ENCODE peak calls at places on chromosomes 7 and 10, in ten cellular contexts. E is stimulated activated CD4-positive, alpha-beta T cell treated with anti-CD3 and anti-CD28 coated beads, Interleukin-4, amount 100 ng/mL, for 24 hours; B is T-cell; V is HEK293T; K is SJSA1; P is HT1080; A is effector memory CD8-positive, alpha-beta T cell; U is HCT116; F is CD8-positive, alpha-beta memory T cell; H is AG04450. Y is an unnamed sample.

GRCh38 chr10:110007171-110007700 is 548 bp upstream of the ADD3 start:
- DNase-seq in E (peak), B (no peak), V (peak), K (peak), P (peak), A (no peak), U (no peak), F (no peak), H (no peak), Y (peak)

GRCh38 chr7:1053816-1054370 is 9.5 kb downstream of the GPR146 start:
- DNase-seq in E (no peak), B (no peak), V (no peak), K (no peak), P (no peak), A (no peak), U (no peak), F (no peak), H (no peak), Y (no peak)

GRCh38 chr7:108684629-108685028 is 115.0 kb downstream of the DNAJB9 start:
- DNase-seq in E (no peak), B (no peak), V (no peak), K (peak), P (peak), A (no peak), U (peak), F (no peak), H (no peak), Y (no peak)

GRCh38 chr10:14415676-14416307 is 85.1 kb upstream of the FRMD4A start:
- DNase-seq in E (no peak), B (no peak), V (no peak), K (no peak), P (no peak), A (no peak), U (no peak), F (no peak), H (no peak), Y (no peak)

GRCh38 chr7:143271240-143271639 is 8.0 kb downstream of the GSTK1 start:
- DNase-seq in E (no peak), B (no peak), V (no peak), K (no peak), P (no peak), A (no peak), U (no peak), F (no peak), H (no peak), Y (no peak)

GRCh38 chr10:71611709-71612422 is 107.7 kb downstream of the C10orf105 start:
- DNase-seq in E (no peak), B (no peak), V (no peak), K (no peak), P (no peak), A (no peak), U (no peak), F (no peak), H (no peak), Y (no peak)

GRCh38 chr7:38229386-38229785 is 44.0 kb downstream of the TARP start:
- DNase-seq in E (no peak), B (no peak), V (no peak), K (peak), P (peak), A (no peak), U (no peak), F (no peak), H (no peak), Y (no peak)

GRCh38 chr10:61896854-61897661 is 4.4 kb upstream of the ARID5B start:
- DNase-seq in E (peak), B (peak), V (peak), K (peak), P (peak), A (peak), U (peak), F (peak), H (no peak), Y (peak)

GRCh38 chr10:62224606-62225005 is 44.0 kb downstream of the RTKN2 start:
- DNase-seq in E (no peak), B (no peak), V (no peak), K (peak), P (peak), A (no peak), U (no peak), F (no peak), H (no peak), Y (no peak)

GRCh38 chr7:7522421-7522820 is 13.3 kb downstream of the COL28A1 start:
- DNase-seq in E (no peak), B (no peak), V (no peak), K (no peak), P (no peak), A (no peak), U (no peak), F (no peak), H (no peak), Y (no peak)

GRCh38 chr10:78623577-78624215 is 445.1 kb upstream of the ZMIZ1 start:
- DNase-seq in E (no peak), B (no peak), V (no peak), K (peak), P (peak), A (no peak), U (peak), F (no peak), H (no peak), Y (no peak)

GRCh38 chr10:71038234-71038633 is 149.9 kb upstream of the PCBD1 start:
- DNase-seq in E (no peak), B (no peak), V (no peak), K (no peak), P (no peak), A (no peak), U (no peak), F (no peak), H (no peak), Y (no peak)

GRCh38 chr10:132588301-132589013 is 50.9 kb downstream of the INPP5A start:
- DNase-seq in E (peak), B (no peak), V (no peak), K (no peak), P (no peak), A (no peak), U (no peak), F (no peak), H (no peak), Y (peak)

GRCh38 chr7:151311294-151311864 is 30.2 kb upstream of the NUB1 start:
- DNase-seq in E (peak), B (no peak), V (peak), K (no peak), P (peak), A (no peak), U (no peak), F (no peak), H (no peak), Y (peak)

GRCh38 chr7:147911224-147911623 is 679.3 kb upstream of the C7orf33 start:
- DNase-seq in E (no peak), B (no peak), V (no peak), K (no peak), P (no peak), A (no peak), U (no peak), F (no peak), H (no peak), Y (no peak)

GRCh38 chr7:42237891-42238531 is 1.0 kb upstream of the GLI3 start:
- DNase-seq in E (no peak), B (no peak), V (peak), K (peak), P (peak), A (no peak), U (no peak), F (no peak), H (no peak), Y (peak)

GRCh38 chr7:149778696-149779501 is 5.5 kb upstream of the ZNF467 start:
- DNase-seq in E (no peak), B (no peak), V (no peak), K (no peak), P (no peak), A (no peak), U (no peak), F (no peak), H (no peak), Y (no peak)

GRCh38 chr10:10516731-10517130 is 500.9 kb upstream of the CELF2 start:
- DNase-seq in E (no peak), B (no peak), V (no peak), K (no peak), P (no peak), A (no peak), U (no peak), F (no peak), H (no peak), Y (no peak)

GRCh38 chr7:37081436-37081835 is 357.1 kb upstream of the AOAH start:
- DNase-seq in E (peak), B (peak), V (no peak), K (no peak), P (no peak), A (no peak), U (no peak), F (no peak), H (no peak), Y (peak)

GRCh38 chr10:43202224-43202656 is 64.0 kb downstream of the CSGALNACT2 start:
- DNase-seq in E (peak), B (peak), V (no peak), K (no peak), P (no peak), A (peak), U (peak), F (peak), H (no peak), Y (peak)

GRCh38 chr10:84296071-84296981 is 32.1 kb upstream of the CCSER2 start:
- DNase-seq in E (no peak), B (no peak), V (no peak), K (peak), P (peak), A (no peak), U (no peak), F (no peak), H (peak), Y (no peak)

GRCh38 chr10:100508691-100509150 is 10.9 kb downstream of the SEC31B start:
- DNase-seq in E (peak), B (peak), V (peak), K (peak), P (peak), A (peak), U (peak), F (no peak), H (peak), Y (peak)

GRCh38 chr7:48875300-48875916 is 48.9 kb upstream of the CDC14C start:
- DNase-seq in E (no peak), B (no peak), V (no peak), K (no peak), P (peak), A (no peak), U (no peak), F (no peak), H (no peak), Y (peak)

GRCh38 chr7:126718419-126718818 is 534.3 kb downstream of the GRM8 start:
- DNase-seq in E (no peak), B (no peak), V (no peak), K (no peak), P (no peak), A (no peak), U (no peak), F (no peak), H (no peak), Y (no peak)

GRCh38 chr10:2886662-2887061 is 180.7 kb upstream of the PFKP start:
- DNase-seq in E (no peak), B (no peak), V (no peak), K (no peak), P (no peak), A (no peak), U (no peak), F (no peak), H (no peak), Y (no peak)

Y was measured in activated CD8-positive, alpha-beta T cell treated with anti-CD3 and anti-CD28 coated beads for 36 hours.